ENCODE peak calls at places on chromosome 13, in four cellular contexts. L is GM06990, B is lower leg skin, Q is body of pancreas. Y is an unnamed sample.

GRCh38 chr13:111153977-111154332 is 38.8 kb downstream of the ARHGEF7 start:
- DNase-seq in B (peak), L (no peak), Q (no peak), Y (peak)

GRCh38 chr13:87661471-87661870 is 9.7 kb upstream of the SLITRK5 start:
- DNase-seq in B (no peak), L (no peak), Q (no peak), Y (no peak)

GRCh38 chr13:99237981-99238662 is 20.1 kb downstream of the GPR18 start:
- DNase-seq in B (no peak), Q (no peak), L (no peak), Y (no peak)

GRCh38 chr13:113771709-113772331 is 12.8 kb downstream of the TMEM255B start:
- DNase-seq in L (no peak), B (no peak), Q (no peak), Y (peak)

GRCh38 chr13:46170687-46171086 is 11.3 kb downstream of the LCP1 start:
- DNase-seq in B (no peak), Q (no peak), L (no peak), Y (no peak)

GRCh38 chr13:98478134-98479129 is 98.5 kb downstream of the STK24 start:
- DNase-seq in Q (no peak), L (peak), B (no peak), Y (no peak)

GRCh38 chr13:26735677-26736076 is 24.9 kb downstream of the GPR12 start:
- DNase-seq in B (no peak), L (no peak), Q (no peak), Y (no peak)

GRCh38 chr13:51240178-51240577 is 18.0 kb downstream of the FAM124A start:
- DNase-seq in Q (no peak), B (no peak), L (no peak), Y (no peak)

GRCh38 chr13:77752512-77753069 is 55.1 kb downstream of the SLAIN1 start:
- DNase-seq in B (no peak), L (no peak), Q (no peak), Y (no peak)

GRCh38 chr13:77002590-77003190 is 10.8 kb downstream of the CLN5 start:
- DNase-seq in B (no peak), Q (no peak), L (no peak), Y (peak)

GRCh38 chr13:40204246-40204645 is 462.2 kb downstream of the FOXO1 start:
- DNase-seq in B (no peak), L (no peak), Q (no peak), Y (no peak)

GRCh38 chr13:39676315-39676876 is 20.9 kb downstream of the COG6 start:
- DNase-seq in L (peak), Q (peak), B (no peak), Y (no peak)

GRCh38 chr13:25678398-25678797 is 306.6 kb downstream of the ATP8A2 start:
- DNase-seq in L (no peak), Q (peak), B (no peak), Y (no peak)

GRCh38 chr13:51770681-51771417 is 33.1 kb downstream of the DHRS12 start:
- DNase-seq in L (no peak), B (no peak), Q (peak), Y (no peak)

GRCh38 chr13:99468971-99469545 is 32.2 kb upstream of the TM9SF2 start:
- DNase-seq in Q (no peak), L (no peak), B (no peak), Y (no peak)

GRCh38 chr13:29886446-29886845 is 36.0 kb upstream of the UBL3 start:
- DNase-seq in Q (no peak), L (no peak), B (no peak), Y (no peak)

GRCh38 chr13:27289016-27289665 is 18.5 kb downstream of the RASL11A start:
- DNase-seq in Q (no peak), L (no peak), B (no peak), Y (no peak)

GRCh38 chr13:50731400-50731799 is 112.1 kb downstream of the DLEU7 start:
- DNase-seq in L (no peak), Q (no peak), B (no peak), Y (no peak)

GRCh38 chr13:52001120-52001731 is 10.0 kb downstream of the ATP7B start:
- DNase-seq in Q (no peak), L (no peak), B (no peak), Y (no peak)

GRCh38 chr13:59633290-59633689 is 530.4 kb downstream of the DIAPH3 start:
- DNase-seq in Q (no peak), L (no peak), B (no peak), Y (no peak)

GRCh38 chr13:20351279-20352022 is 119.3 kb upstream of the GJB6 start:
- DNase-seq in L (no peak), Q (peak), B (no peak), Y (no peak)

GRCh38 chr13:45194081-45194939 is 6.5 kb downstream of the KCTD4 start:
- DNase-seq in Q (peak), B (no peak), L (no peak), Y (no peak)

DNA sequence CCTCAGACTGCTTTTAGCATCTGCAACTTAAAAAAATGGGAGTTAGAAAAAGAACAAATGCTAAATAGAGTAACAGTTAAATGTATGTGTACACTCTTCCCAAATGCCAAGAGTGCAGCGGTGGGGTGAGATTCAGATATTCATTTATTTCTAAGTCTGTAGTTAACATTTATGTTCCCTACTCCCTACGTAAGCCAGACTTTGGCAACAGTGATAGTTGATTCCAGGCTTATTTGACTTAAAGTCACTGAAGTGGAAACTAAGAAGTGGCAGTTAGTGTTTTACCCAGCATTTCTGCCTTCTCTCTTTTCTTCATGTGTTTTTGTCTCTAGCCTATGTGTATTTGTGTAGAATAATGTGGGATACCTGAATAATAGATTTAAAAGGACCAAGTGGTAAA is 4.5 kb downstream of the MIR17HG start:
- DNase-seq in Q (no peak), L (no peak), B (no peak), Y (no peak)
- H3K4me3 ChIP-seq in Q (no peak), L (peak), B (no peak), Y (peak)

GRCh38 chr13:61414686-61415664 is 674 bp downstream of the PCDH20 start:
- DNase-seq in Q (peak), B (no peak), L (no peak), Y (peak)

GRCh38 chr13:61417171-61417570 is 1.5 kb upstream of the PCDH20 start:
- DNase-seq in B (no peak), Q (no peak), L (no peak), Y (no peak)

GRCh38 chr13:61415749-61416148 is at the start of gene PCDH20:
- DNase-seq in B (no peak), L (no peak), Q (no peak), Y (no peak)

GRCh38 chr13:61413572-61413971 is 2.1 kb downstream of the PCDH20 start:
- DNase-seq in L (no peak), B (no peak), Q (no peak), Y (no peak)

GRCh38 chr13:61414136-61414535 is 1.5 kb downstream of the PCDH20 start:
- DNase-seq in Q (no peak), L (no peak), B (no peak), Y (no peak)
- H3K4me3 ChIP-seq in Q (no peak), L (no peak), B (no peak), Y (no peak)

DNA sequence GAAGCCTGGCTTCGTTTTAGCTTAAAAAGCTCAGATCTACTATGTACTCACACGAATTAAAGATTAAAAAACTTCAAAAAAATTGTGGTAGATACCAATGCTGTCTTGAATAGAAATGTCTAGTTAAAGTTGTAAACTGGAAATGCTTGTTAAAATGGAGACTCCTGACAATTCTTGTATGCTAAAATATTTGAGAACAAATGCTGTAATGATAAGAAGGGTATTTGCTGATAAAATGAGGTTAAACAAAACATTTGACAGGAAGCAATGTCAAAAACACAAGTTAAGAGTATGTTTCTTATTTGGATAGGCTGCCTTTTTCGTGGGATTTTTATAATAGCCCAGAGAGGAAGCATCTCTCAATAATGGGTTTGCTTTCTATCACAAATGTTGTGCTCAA is 48.0 kb upstream of the POSTN start:
- DNase-seq in Q (no peak), L (no peak), B (no peak), Y (no peak)
- H3K4me3 ChIP-seq in Q (no peak), L (no peak), B (no peak), Y (no peak)

GRCh38 chr13:24225062-24225461 is 64.5 kb downstream of the SPATA13 start:
- DNase-seq in Q (peak), L (no peak), B (no peak), Y (no peak)

GRCh38 chr13:24222756-24223155 is 62.2 kb downstream of the SPATA13 start:
- DNase-seq in L (no peak), Q (peak), B (no peak), Y (no peak)

GRCh38 chr13:24223341-24224231 is 63.1 kb downstream of the SPATA13 start:
- DNase-seq in Q (no peak), L (peak), B (no peak), Y (no peak)

GRCh38 chr13:24225930-24226329 is 65.4 kb downstream of the SPATA13 start:
- DNase-seq in B (no peak), L (no peak), Q (no peak), Y (no peak)

GRCh38 chr13:24224232-24224680 is 63.7 kb downstream of the SPATA13 start:
- DNase-seq in L (no peak), B (no peak), Q (peak), Y (no peak)
- H3K4me3 ChIP-seq in L (peak), B (no peak), Q (no peak), Y (no peak)